ENCODE peak calls at places on chromosomes 13 and 19, in five cellular contexts. P is breast epithelium; F is fibroblast of lung; C is CD8-positive, alpha-beta memory T cell; D is pancreas. M is an unnamed sample.

GRCh38 chr13:48400820-48401219 is 12.1 kb downstream of the LPAR6 start:
- DNase-seq in F (peak; percentile 69), D (no peak), P (no peak), C (no peak), M (no peak)

GRCh38 chr19:42024622-42025111 is 30.6 kb upstream of the ATP1A3 start:
- DNase-seq in D (no peak), F (peak; percentile 57), C (no peak), P (peak; percentile 24), M (no peak)

GRCh38 chr13:73366241-73366640 is 307.4 kb downstream of the KLF5 start:
- DNase-seq in D (no peak), P (no peak), F (no peak), C (no peak), M (no peak)

GRCh38 chr13:67383358-67383757 is 153.2 kb upstream of the PCDH9 start:
- DNase-seq in F (peak; percentile 75), C (no peak), D (no peak), P (no peak), M (no peak)

GRCh38 chr13:112685856-112686255 is 4.0 kb upstream of the ATP11A start:
- DNase-seq in C (no peak), P (no peak), D (no peak), F (no peak), M (no peak)

GRCh38 chr19:49560358-49560900 is 19.9 kb downstream of the NOSIP start:
- DNase-seq in D (peak; percentile 67), F (no peak), C (peak; percentile 51), P (peak; percentile 31), M (no peak)

GRCh38 chr19:3809881-3810707 is 23.9 kb upstream of the MATK start:
- DNase-seq in F (no peak), D (no peak), P (no peak), C (no peak), M (no peak)

GRCh38 chr13:107873908-107874307 is 341.4 kb downstream of the LIG4 start:
- DNase-seq in P (no peak), D (no peak), F (no peak), C (no peak), M (no peak)

GRCh38 chr13:50156140-50156539 is 140.9 kb downstream of the KCNRG start:
- DNase-seq in F (peak; percentile 28), D (no peak), C (no peak), P (no peak), M (no peak)

GRCh38 chr19:15831626-15832025 is 16.2 kb upstream of the OR10H1 start:
- DNase-seq in D (no peak), F (no peak), P (no peak), C (no peak), M (no peak)

GRCh38 chr13:96421314-96421713 is 331.4 kb downstream of the HS6ST3 start:
- DNase-seq in F (no peak), C (no peak), P (no peak), D (no peak), M (no peak)

GRCh38 chr13:30376426-30377311 is 45.6 kb upstream of the UBE2L5 start:
- DNase-seq in C (peak; percentile 79), P (no peak), D (no peak), F (no peak), M (no peak)

GRCh38 chr19:14031719-14032480 is at the start of gene IL27RA:
- DNase-seq in C (peak; percentile 83), D (peak; percentile 61), F (peak; percentile 30), P (peak; percentile 36), M (peak; percentile 82)
- H3K27ac ChIP-seq in C (peak within 1 kb of the TSS; percentile 97), D (peak within 1 kb of the TSS; percentile 57), F (no peak within 1 kb of the TSS), P (peak within 1 kb of the TSS; percentile 79), M (peak within 1 kb of the TSS; percentile 67)

DNA sequence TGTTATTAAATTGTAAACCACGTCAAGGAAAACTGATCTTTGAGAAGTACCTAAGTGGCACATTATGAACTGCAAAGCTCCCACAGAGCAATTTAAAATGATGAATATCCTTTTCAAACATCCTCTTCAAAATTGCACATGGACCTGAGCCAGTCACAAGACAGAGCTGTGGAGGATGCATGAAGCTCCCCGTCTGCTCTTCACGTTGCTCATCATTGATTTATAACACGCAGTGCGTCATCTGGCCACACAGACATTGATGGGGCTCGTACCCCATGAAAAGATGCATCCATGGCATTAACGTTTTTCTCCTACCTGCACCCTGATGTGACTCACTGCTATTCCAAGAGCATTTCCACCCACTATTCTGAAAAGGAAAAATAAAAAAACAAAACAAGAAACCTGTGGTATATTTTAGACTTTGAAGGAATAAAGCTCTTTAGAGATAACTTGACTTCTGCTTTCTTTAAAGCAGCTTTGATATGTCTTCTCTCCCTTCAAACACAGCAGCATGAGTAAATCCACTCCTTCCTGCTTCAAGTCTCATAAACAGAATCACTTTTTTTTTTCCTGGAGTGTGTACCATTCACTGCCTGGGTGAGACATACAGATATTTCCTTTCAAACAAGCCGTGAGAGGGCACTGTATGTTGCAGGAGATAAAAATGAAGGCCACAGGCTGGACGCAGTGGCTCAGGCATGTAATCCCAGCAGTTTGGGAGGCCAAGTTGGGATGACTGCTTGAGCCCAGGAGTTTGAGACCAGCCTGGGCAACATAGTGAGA is 7.1 kb upstream of the SERTM1 start:
- DNase-seq in P (no peak), F (no peak), C (no peak), D (no peak), M (no peak)
- H3K4me3 ChIP-seq in P (no peak overlapping the region), F (no peak overlapping the region), C (no peak overlapping the region), D (no peak overlapping the region), M (no peak overlapping the region)

GRCh38 chr13:33730147-33730546 is 87.8 kb upstream of the RFC3 start:
- DNase-seq in P (no peak), D (no peak), C (no peak), F (no peak), M (no peak)
- H3K27ac ChIP-seq in P (no peak overlapping the region), D (no peak overlapping the region), C (no peak overlapping the region), F (no peak overlapping the region), M (no peak overlapping the region)

DNA sequence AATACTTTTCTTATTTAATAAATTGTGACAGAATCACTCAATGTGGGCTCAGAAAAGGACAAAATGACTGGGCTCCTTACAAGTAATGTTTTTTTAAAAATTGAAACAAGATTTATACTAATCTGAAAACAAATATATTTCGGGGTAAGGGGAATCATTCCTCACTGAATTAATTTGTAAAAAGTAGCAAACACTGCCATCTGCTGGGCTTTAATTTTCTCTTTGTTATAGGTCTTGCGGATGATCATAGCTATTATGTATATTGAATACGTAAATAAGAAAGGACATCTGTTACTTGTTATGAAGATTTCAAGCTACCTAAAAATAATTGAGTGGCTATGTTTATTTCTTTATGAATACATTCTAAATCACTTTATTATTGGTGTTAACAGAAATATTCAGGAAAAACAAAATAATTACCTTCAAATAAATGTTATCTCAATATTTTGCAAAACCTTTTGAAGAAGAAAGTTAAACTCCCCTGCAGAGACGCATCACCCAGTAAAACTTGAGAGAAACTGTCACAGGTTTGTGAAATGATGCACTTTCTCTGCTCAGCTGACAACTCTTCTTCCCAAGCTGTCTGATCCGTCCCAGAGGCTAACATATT is 17.8 kb upstream of the ENOX1 start:
- DNase-seq in C (no peak), F (peak; percentile 86), P (no peak), D (no peak), M (no peak)
- H3K4me3 ChIP-seq in C (no peak overlapping the region), F (no peak overlapping the region), P (no peak overlapping the region), D (no peak overlapping the region), M (no peak overlapping the region)

M was measured in WERI-Rb-1.